ENCODE peak calls at places on chromosome 7, in eight cellular contexts. F is heart right ventricle, R is astrocyte of the spinal cord, X is gastrocnemius medialis, Q is AG04449, J is fibroblast of mammary gland, M is HL-60, O is foreskin fibroblast. U is an unnamed sample.

GRCh38 chr7:88985309-88985708 is 189.8 kb upstream of the TEX47 start:
- DNase-seq in F (no peak), R (no peak), X (no peak), Q (no peak), J (no peak), M (no peak), O (no peak), U (no peak)

GRCh38 chr7:27277628-27278027 is 35.0 kb downstream of the EVX1 start:
- DNase-seq in F (no peak), R (peak; percentile 1), X (no peak), Q (no peak), J (peak; percentile 70), M (no peak), O (peak; percentile 25), U (no peak)

GRCh38 chr7:140231779-140232491 is 55.2 kb upstream of the KDM7A start:
- DNase-seq in F (no peak), R (no peak), X (no peak), Q (no peak), J (no peak), M (no peak), O (no peak), U (no peak)

GRCh38 chr7:108307246-108307982 is 148.8 kb downstream of the NRCAM start:
- DNase-seq in F (no peak), R (no peak), X (no peak), Q (no peak), J (no peak), M (no peak), O (no peak), U (no peak)

GRCh38 chr7:157831901-157832810 is 495.4 kb downstream of the DNAJB6 start:
- DNase-seq in F (no peak), R (no peak), X (no peak), Q (no peak), J (no peak), M (no peak), O (no peak), U (no peak)

GRCh38 chr7:7737674-7738073 is 19.3 kb upstream of the RPA3 start:
- DNase-seq in F (no peak), R (no peak), X (no peak), Q (no peak), J (no peak), M (no peak), O (no peak), U (no peak)

GRCh38 chr7:78642751-78643150 is 810.7 kb downstream of the MAGI2 start:
- DNase-seq in F (no peak), R (no peak), X (no peak), Q (no peak), J (no peak), M (no peak), O (no peak), U (no peak)

GRCh38 chr7:139482662-139483466 is 609 bp downstream of the KLRG2 start:
- DNase-seq in F (no peak), R (no peak), X (no peak), Q (no peak), J (no peak), M (peak; percentile 6), O (no peak), U (no peak)

GRCh38 chr7:120215654-120216053 is 57.3 kb upstream of the KCND2 start:
- DNase-seq in F (no peak), R (no peak), X (no peak), Q (no peak), J (no peak), M (no peak), O (no peak), U (no peak)

GRCh38 chr7:119010635-119011034 is 786.1 kb downstream of the ANKRD7 start:
- DNase-seq in F (no peak), R (no peak), X (no peak), Q (no peak), J (no peak), M (no peak), O (no peak), U (no peak)

GRCh38 chr7:123811056-123811455 is 33.9 kb upstream of the HYAL4 start:
- DNase-seq in F (no peak), R (no peak), X (no peak), Q (no peak), J (peak; percentile 56), M (no peak), O (peak; percentile 10), U (no peak)

GRCh38 chr7:140694592-140694991 is 1.9 kb upstream of the NDUFB2 start:
- DNase-seq in F (no peak), R (no peak), X (no peak), Q (no peak), J (no peak), M (no peak), O (no peak), U (no peak)

GRCh38 chr7:6530626-6531491 is 20.4 kb downstream of the GRID2IP start:
- DNase-seq in F (no peak), R (no peak), X (no peak), Q (no peak), J (no peak), M (peak; percentile 14), O (no peak), U (no peak)

GRCh38 chr7:14073543-14073942 is 84.1 kb upstream of the ETV1 start:
- DNase-seq in F (peak; percentile 10), R (no peak), X (no peak), Q (no peak), J (no peak), M (no peak), O (no peak), U (no peak)

GRCh38 chr7:31129067-31129466 is 77.0 kb downstream of the ADCYAP1R1 start:
- DNase-seq in F (no peak), R (no peak), X (no peak), Q (no peak), J (no peak), M (no peak), O (no peak), U (no peak)

GRCh38 chr7:31125171-31125570 is 73.1 kb downstream of the ADCYAP1R1 start:
- DNase-seq in F (no peak), R (no peak), X (no peak), Q (no peak), J (no peak), M (no peak), O (no peak), U (no peak)

GRCh38 chr7:31123317-31123716 is 71.2 kb downstream of the ADCYAP1R1 start:
- DNase-seq in F (no peak), R (no peak), X (no peak), Q (no peak), J (no peak), M (no peak), O (no peak), U (no peak)

GRCh38 chr7:31123726-31124125 is 71.6 kb downstream of the ADCYAP1R1 start:
- DNase-seq in F (no peak), R (no peak), X (no peak), Q (no peak), J (no peak), M (no peak), O (no peak), U (no peak)

GRCh38 chr7:31126976-31127375 is 74.9 kb downstream of the ADCYAP1R1 start:
- DNase-seq in F (no peak), R (peak; percentile 20), X (no peak), Q (no peak), J (peak; percentile 38), M (no peak), O (peak; percentile 14), U (no peak)
- TF ChIP-seq CTCF in F (peak; percentile 15), R (peak; percentile 41), X (no peak), Q (peak; percentile 13), J (peak; percentile 37), M (no peak), O (peak; percentile 41), U (peak; percentile 34)

DNA sequence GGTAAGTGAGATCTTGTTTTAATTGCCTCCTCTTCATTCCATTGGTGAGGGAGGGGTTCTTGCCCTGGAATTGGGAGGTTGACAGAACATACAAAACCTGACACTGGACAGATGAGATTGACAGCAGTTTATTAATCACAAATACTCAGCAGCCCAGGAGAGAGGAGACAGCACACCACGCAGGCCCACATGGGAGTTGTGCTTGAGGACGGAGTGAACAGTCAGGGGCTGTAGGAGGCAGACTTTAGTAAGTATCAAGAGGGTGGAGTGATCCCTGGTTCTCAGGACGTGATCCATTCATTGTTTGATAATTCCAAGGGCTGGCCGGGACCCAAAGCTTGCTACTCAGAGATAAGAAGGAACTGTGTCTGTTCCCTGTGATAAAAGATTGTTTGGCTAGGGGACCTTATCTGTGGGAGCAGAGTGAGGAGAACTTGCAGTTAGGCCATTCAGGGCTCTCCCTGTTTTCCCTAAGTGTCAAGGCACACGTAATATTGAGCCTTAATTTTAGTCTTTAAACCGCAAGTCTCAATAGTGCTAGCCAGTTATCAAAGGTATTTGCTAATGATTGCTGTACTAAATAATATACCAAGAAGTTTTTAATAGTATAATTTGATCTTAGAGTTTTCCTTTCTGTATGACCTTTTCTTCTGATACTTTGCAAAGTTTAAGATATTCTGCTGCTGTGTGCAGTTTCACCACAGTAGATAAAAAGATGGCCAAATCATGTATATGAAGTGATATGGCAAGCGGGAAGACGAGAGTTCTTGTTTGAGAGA is 14.5 kb downstream of the CAPZA2 start:
- DNase-seq in F (peak; percentile 87), R (no peak), X (no peak), Q (no peak), J (no peak), M (no peak), O (no peak), U (no peak)
- H3K4me3 ChIP-seq in F (no peak overlapping the region), R (no peak overlapping the region), X (no peak overlapping the region), Q (no peak overlapping the region), J (no peak overlapping the region), M (no peak overlapping the region), O (no peak overlapping the region), U (no peak overlapping the region)

DNA sequence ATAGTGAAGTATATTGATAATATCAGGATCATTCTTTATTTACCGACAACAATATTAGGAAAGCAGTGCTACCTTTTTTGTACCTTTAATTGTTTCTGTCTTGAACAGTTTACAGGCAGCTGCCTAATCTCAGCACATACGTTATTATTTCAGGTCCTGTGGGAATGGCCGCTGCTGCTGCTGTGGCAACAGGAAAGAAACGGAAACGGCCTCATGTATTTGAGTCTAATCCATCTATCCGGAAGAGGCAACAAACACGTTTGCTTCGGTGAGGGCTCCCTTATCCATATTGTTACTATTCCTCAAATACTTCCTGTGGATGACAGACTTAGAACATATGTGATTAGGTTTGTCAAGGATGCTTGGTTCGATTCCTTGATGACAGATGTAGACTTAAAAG is 59.8 kb downstream of the NRF1 start:
- DNase-seq in F (no peak), R (no peak), X (no peak), Q (no peak), J (no peak), M (no peak), O (no peak), U (no peak)
- TF ChIP-seq CTCF in F (no peak), R (no peak), X (no peak), Q (no peak), J (no peak), M (no peak), O (no peak), U (no peak)

DNA sequence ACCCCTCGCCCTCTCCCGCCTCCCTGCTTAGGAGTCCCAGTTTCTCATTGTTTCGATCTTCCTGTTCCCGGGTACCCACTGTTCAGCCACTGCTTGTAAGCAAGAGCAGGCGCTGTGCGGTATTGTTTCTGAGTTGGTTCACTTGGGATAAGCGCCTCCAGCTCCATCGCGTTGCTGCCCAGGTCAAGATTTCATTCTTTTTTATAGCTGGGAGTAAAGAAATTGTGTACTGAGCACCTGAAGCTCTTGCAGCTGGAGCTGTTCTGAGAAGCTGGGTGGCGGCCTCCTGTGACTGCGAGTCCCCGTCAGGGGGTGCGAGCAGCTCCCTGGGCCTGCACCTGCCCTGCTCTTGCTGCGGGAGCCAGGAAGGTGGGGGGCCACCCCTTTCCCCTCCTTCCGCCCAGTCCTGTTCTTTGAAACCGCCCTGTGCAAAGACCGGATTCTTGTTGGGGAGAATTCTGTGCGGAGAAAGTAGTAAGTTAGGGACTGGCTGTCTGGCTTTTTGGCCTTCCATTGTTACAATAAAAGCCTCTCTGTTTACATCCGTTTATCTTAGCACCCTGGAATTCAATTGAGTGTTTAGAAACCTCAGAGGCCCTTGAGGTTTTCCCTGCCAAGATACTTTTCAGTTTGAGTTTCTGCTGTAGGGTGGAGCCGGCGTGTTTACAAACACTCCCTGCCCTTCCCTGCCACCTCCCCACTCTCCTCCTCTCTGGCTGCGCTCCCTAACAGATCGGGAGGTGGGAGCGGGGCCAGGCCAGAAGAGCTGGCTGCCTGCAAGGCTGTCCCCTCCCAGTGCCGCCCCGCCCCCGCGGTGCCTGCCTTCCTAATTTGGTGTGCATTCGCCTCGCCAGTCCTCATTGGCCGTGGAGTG is 30.8 kb upstream of the AP5Z1 start:
- DNase-seq in F (peak; percentile 99), R (peak; percentile 100), X (peak; percentile 99), Q (peak; percentile 98), J (peak; percentile 99), M (peak; percentile 90), O (peak; percentile 100), U (peak; percentile 99)
- H3K4me3 ChIP-seq in F (peak overlapping the region; percentile 37), R (no peak overlapping the region), X (peak overlapping the region; percentile 35), Q (peak overlapping the region; percentile 16), J (peak overlapping the region; percentile 7), M (no peak overlapping the region), O (peak overlapping the region; percentile 3), U (peak overlapping the region; percentile 41)